ENCODE peak calls at places on chromosomes 7 and 10, in seven cellular contexts. One of them, this sample, is unnamed.

GRCh38 chr7:112707655-112708054 is 82.5 kb downstream of the TMEM168 start:
- DNase-seq in RPMI7951: no peak
- DNase-seq in fibroblast of lung: no peak
- DNase-seq in NCI-H460: no peak
- DNase-seq in cardiac septum: no peak
- DNase-seq in activated T-helper 1 cell treated with Interleukin-2 at 50 U/mL for 16 hours: no peak
- DNase-seq in GM12878: no peak
- DNase-seq in this sample: no peak

GRCh38 chr10:121110369-121110768 is 259.2 kb downstream of the WDR11 start:
- DNase-seq in cardiac septum: no peak
- DNase-seq in RPMI7951: no peak
- DNase-seq in GM12878: no peak
- DNase-seq in activated T-helper 1 cell treated with Interleukin-2 at 50 U/mL for 16 hours: no peak
- DNase-seq in NCI-H460: no peak
- DNase-seq in fibroblast of lung: no peak
- DNase-seq in this sample: no peak

GRCh38 chr10:75352650-75353049 is 48.9 kb downstream of the ZNF503 start:
- DNase-seq in NCI-H460: no peak
- DNase-seq in RPMI7951: peak
- DNase-seq in fibroblast of lung: peak
- DNase-seq in GM12878: no peak
- DNase-seq in cardiac septum: no peak
- DNase-seq in activated T-helper 1 cell treated with Interleukin-2 at 50 U/mL for 16 hours: no peak
- DNase-seq in this sample: no peak

GRCh38 chr10:118721005-118721876 is 33.5 kb downstream of the CACUL1 start:
- DNase-seq in GM12878: no peak
- DNase-seq in activated T-helper 1 cell treated with Interleukin-2 at 50 U/mL for 16 hours: no peak
- DNase-seq in RPMI7951: peak
- DNase-seq in cardiac septum: no peak
- DNase-seq in NCI-H460: peak
- DNase-seq in fibroblast of lung: peak
- DNase-seq in this sample: no peak

GRCh38 chr7:42902361-42902760 is 9.5 kb downstream of the C7orf25 start:
- DNase-seq in activated T-helper 1 cell treated with Interleukin-2 at 50 U/mL for 16 hours: no peak
- DNase-seq in NCI-H460: no peak
- DNase-seq in fibroblast of lung: no peak
- DNase-seq in cardiac septum: no peak
- DNase-seq in GM12878: no peak
- DNase-seq in RPMI7951: no peak
- DNase-seq in this sample: no peak

GRCh38 chr10:103658049-103658577 is 164.6 kb downstream of the NEURL1 start:
- DNase-seq in RPMI7951: no peak
- DNase-seq in activated T-helper 1 cell treated with Interleukin-2 at 50 U/mL for 16 hours: no peak
- DNase-seq in NCI-H460: no peak
- DNase-seq in GM12878: no peak
- DNase-seq in fibroblast of lung: no peak
- DNase-seq in cardiac septum: no peak
- DNase-seq in this sample: no peak

GRCh38 chr7:56019501-56019900 is 31.7 kb downstream of the PSPH start:
- DNase-seq in RPMI7951: no peak
- DNase-seq in fibroblast of lung: no peak
- DNase-seq in activated T-helper 1 cell treated with Interleukin-2 at 50 U/mL for 16 hours: no peak
- DNase-seq in cardiac septum: no peak
- DNase-seq in GM12878: no peak
- DNase-seq in NCI-H460: no peak
- DNase-seq in this sample: no peak

GRCh38 chr10:44925224-44925623 is 14.1 kb downstream of the TMEM72 start:
- DNase-seq in NCI-H460: no peak
- DNase-seq in cardiac septum: peak
- DNase-seq in GM12878: no peak
- DNase-seq in RPMI7951: peak
- DNase-seq in activated T-helper 1 cell treated with Interleukin-2 at 50 U/mL for 16 hours: no peak
- DNase-seq in fibroblast of lung: peak
- DNase-seq in this sample: peak

GRCh38 chr10:96747734-96748550 is 27.6 kb upstream of the PIK3AP1 start:
- DNase-seq in cardiac septum: no peak
- DNase-seq in fibroblast of lung: no peak
- DNase-seq in NCI-H460: no peak
- DNase-seq in GM12878: peak
- DNase-seq in activated T-helper 1 cell treated with Interleukin-2 at 50 U/mL for 16 hours: no peak
- DNase-seq in RPMI7951: no peak
- DNase-seq in this sample: no peak

GRCh38 chr7:91671245-91671644 is 209.3 kb downstream of the MTERF1 start:
- DNase-seq in NCI-H460: no peak
- DNase-seq in cardiac septum: no peak
- DNase-seq in fibroblast of lung: no peak
- DNase-seq in RPMI7951: no peak
- DNase-seq in GM12878: no peak
- DNase-seq in activated T-helper 1 cell treated with Interleukin-2 at 50 U/mL for 16 hours: no peak
- DNase-seq in this sample: no peak

GRCh38 chr7:49389866-49390265 is 383.6 kb upstream of the VWC2 start:
- DNase-seq in fibroblast of lung: no peak
- DNase-seq in cardiac septum: no peak
- DNase-seq in NCI-H460: no peak
- DNase-seq in RPMI7951: peak
- DNase-seq in activated T-helper 1 cell treated with Interleukin-2 at 50 U/mL for 16 hours: no peak
- DNase-seq in GM12878: no peak
- DNase-seq in this sample: no peak

GRCh38 chr10:124898493-124898892 is 43.4 kb upstream of the ZRANB1 start:
- DNase-seq in cardiac septum: peak
- DNase-seq in fibroblast of lung: no peak
- DNase-seq in NCI-H460: no peak
- DNase-seq in activated T-helper 1 cell treated with Interleukin-2 at 50 U/mL for 16 hours: no peak
- DNase-seq in GM12878: no peak
- DNase-seq in RPMI7951: no peak
- DNase-seq in this sample: no peak

GRCh38 chr10:32000937-32001336 is 55.3 kb downstream of the KIF5B start:
- DNase-seq in GM12878: no peak
- DNase-seq in cardiac septum: no peak
- DNase-seq in RPMI7951: peak
- DNase-seq in fibroblast of lung: peak
- DNase-seq in activated T-helper 1 cell treated with Interleukin-2 at 50 U/mL for 16 hours: no peak
- DNase-seq in NCI-H460: no peak
- DNase-seq in this sample: no peak

GRCh38 chr7:12493407-12493806 is 77.1 kb upstream of the SCIN start:
- DNase-seq in cardiac septum: no peak
- DNase-seq in RPMI7951: no peak
- DNase-seq in NCI-H460: no peak
- DNase-seq in activated T-helper 1 cell treated with Interleukin-2 at 50 U/mL for 16 hours: no peak
- DNase-seq in GM12878: no peak
- DNase-seq in fibroblast of lung: peak
- DNase-seq in this sample: no peak

GRCh38 chr10:15710455-15710854 is 9.3 kb downstream of the ITGA8 start:
- DNase-seq in cardiac septum: no peak
- DNase-seq in activated T-helper 1 cell treated with Interleukin-2 at 50 U/mL for 16 hours: no peak
- DNase-seq in fibroblast of lung: no peak
- DNase-seq in NCI-H460: no peak
- DNase-seq in GM12878: no peak
- DNase-seq in RPMI7951: no peak
- DNase-seq in this sample: peak

GRCh38 chr10:83801983-83802382 is 337.3 kb upstream of the GHITM start:
- DNase-seq in fibroblast of lung: no peak
- DNase-seq in GM12878: no peak
- DNase-seq in NCI-H460: no peak
- DNase-seq in RPMI7951: no peak
- DNase-seq in activated T-helper 1 cell treated with Interleukin-2 at 50 U/mL for 16 hours: no peak
- DNase-seq in cardiac septum: no peak
- DNase-seq in this sample: no peak

GRCh38 chr10:120336910-120337540 is 120.0 kb upstream of the PLPP4 start:
- DNase-seq in NCI-H460: peak
- DNase-seq in fibroblast of lung: peak
- DNase-seq in activated T-helper 1 cell treated with Interleukin-2 at 50 U/mL for 16 hours: peak
- DNase-seq in cardiac septum: no peak
- DNase-seq in RPMI7951: peak
- DNase-seq in GM12878: no peak
- DNase-seq in this sample: no peak

GRCh38 chr10:43210556-43210955 is 56.3 kb downstream of the RASGEF1A start:
- DNase-seq in RPMI7951: no peak
- DNase-seq in activated T-helper 1 cell treated with Interleukin-2 at 50 U/mL for 16 hours: no peak
- DNase-seq in fibroblast of lung: no peak
- DNase-seq in NCI-H460: no peak
- DNase-seq in cardiac septum: peak
- DNase-seq in GM12878: no peak
- DNase-seq in this sample: no peak

GRCh38 chr10:69464401-69464800 is 13.1 kb downstream of the TSPAN15 start:
- DNase-seq in cardiac septum: no peak
- DNase-seq in GM12878: no peak
- DNase-seq in NCI-H460: no peak
- DNase-seq in RPMI7951: no peak
- DNase-seq in fibroblast of lung: no peak
- DNase-seq in activated T-helper 1 cell treated with Interleukin-2 at 50 U/mL for 16 hours: no peak
- DNase-seq in this sample: no peak

GRCh38 chr10:100744980-100745881 is at the start of gene PAX2:
- DNase-seq in GM12878: no peak
- DNase-seq in cardiac septum: no peak
- DNase-seq in activated T-helper 1 cell treated with Interleukin-2 at 50 U/mL for 16 hours: no peak
- DNase-seq in NCI-H460: no peak
- DNase-seq in RPMI7951: no peak
- DNase-seq in fibroblast of lung: no peak
- DNase-seq in this sample: no peak

GRCh38 chr10:121644501-121644900 is 46.3 kb upstream of the FGFR2 start:
- DNase-seq in NCI-H460: no peak
- DNase-seq in fibroblast of lung: no peak
- DNase-seq in GM12878: no peak
- DNase-seq in cardiac septum: no peak
- DNase-seq in RPMI7951: no peak
- DNase-seq in activated T-helper 1 cell treated with Interleukin-2 at 50 U/mL for 16 hours: no peak
- DNase-seq in this sample: no peak

GRCh38 chr7:121624922-121625321 is 228.8 kb upstream of the FAM3C start:
- DNase-seq in cardiac septum: peak
- DNase-seq in GM12878: no peak
- DNase-seq in fibroblast of lung: peak
- DNase-seq in RPMI7951: no peak
- DNase-seq in NCI-H460: no peak
- DNase-seq in activated T-helper 1 cell treated with Interleukin-2 at 50 U/mL for 16 hours: no peak
- DNase-seq in this sample: no peak

GRCh38 chr10:125004571-125005311 is 62.8 kb downstream of the ZRANB1 start:
- DNase-seq in cardiac septum: peak
- DNase-seq in activated T-helper 1 cell treated with Interleukin-2 at 50 U/mL for 16 hours: no peak
- DNase-seq in GM12878: no peak
- DNase-seq in fibroblast of lung: no peak
- DNase-seq in RPMI7951: no peak
- DNase-seq in NCI-H460: no peak
- DNase-seq in this sample: no peak

This sample was measured in coronary artery.